ENCODE peak calls at places on chromosome 1, in six cellular contexts. S is CD4-positive, CD25-positive, alpha-beta regulatory T cell; H is body of pancreas; F is right lobe of liver; U is hepatocyte; Q is colonic mucosa. L is an unnamed sample. For H3K4me1, the result is how much of the 10 kb centered on the place peaks cover.

GRCh38 chr1:212683357-212683722 is 16.3 kb downstream of the BATF3 start:
- DNase-seq in F (no peak), U (no peak), H (no peak), S (no peak), Q (peak), L (no peak)

GRCh38 chr1:65167544-65167943 is 19.5 kb downstream of the AK4 start:
- DNase-seq in Q (no peak), S (no peak), H (no peak), U (no peak), F (no peak), L (no peak)

GRCh38 chr1:101309334-101310221 is 72.8 kb downstream of the S1PR1 start:
- DNase-seq in F (peak), S (peak), U (peak), Q (peak), H (peak), L (peak)

GRCh38 chr1:31522556-31522845 is 53.8 kb upstream of the TINAGL1 start:
- DNase-seq in H (no peak), Q (no peak), F (no peak), S (no peak), U (no peak), L (no peak)

GRCh38 chr1:39919545-39919944 is 17.8 kb upstream of the MYCL start:
- DNase-seq in Q (peak), S (no peak), U (peak), F (no peak), H (peak), L (no peak)

GRCh38 chr1:93180723-93181613 is at the start of gene CCDC18:
- DNase-seq in Q (no peak), U (no peak), F (no peak), H (no peak), S (peak), L (no peak)

GRCh38 chr1:41924911-41925310 is 6.2 kb upstream of the HIVEP3 start:
- DNase-seq in U (no peak), S (no peak), H (no peak), Q (no peak), F (no peak), L (no peak)

GRCh38 chr1:48869116-48869893 is 92.6 kb upstream of the BEND5 start:
- DNase-seq in H (no peak), Q (no peak), F (no peak), S (no peak), U (no peak), L (no peak)

GRCh38 chr1:167463055-167463454 is 55.3 kb downstream of the CD247 start:
- DNase-seq in F (no peak), U (no peak), S (no peak), H (no peak), Q (no peak), L (no peak)

GRCh38 chr1:107138166-107138565 is 2.7 kb upstream of the NTNG1 start:
- DNase-seq in U (no peak), H (no peak), S (no peak), F (no peak), Q (no peak), L (no peak)

GRCh38 chr1:229191066-229191674 is 79.7 kb upstream of the RAB4A start:
- DNase-seq in S (no peak), F (no peak), U (no peak), H (no peak), Q (no peak), L (no peak)

GRCh38 chr1:176884286-176884685 is 280.2 kb downstream of the ASTN1 start:
- DNase-seq in F (no peak), U (no peak), S (no peak), Q (no peak), H (no peak), L (no peak)

GRCh38 chr1:36307601-36308330 is 1.6 kb downstream of the SH3D21 start:
- DNase-seq in S (no peak), Q (no peak), H (no peak), F (no peak), U (no peak), L (no peak)

DNA sequence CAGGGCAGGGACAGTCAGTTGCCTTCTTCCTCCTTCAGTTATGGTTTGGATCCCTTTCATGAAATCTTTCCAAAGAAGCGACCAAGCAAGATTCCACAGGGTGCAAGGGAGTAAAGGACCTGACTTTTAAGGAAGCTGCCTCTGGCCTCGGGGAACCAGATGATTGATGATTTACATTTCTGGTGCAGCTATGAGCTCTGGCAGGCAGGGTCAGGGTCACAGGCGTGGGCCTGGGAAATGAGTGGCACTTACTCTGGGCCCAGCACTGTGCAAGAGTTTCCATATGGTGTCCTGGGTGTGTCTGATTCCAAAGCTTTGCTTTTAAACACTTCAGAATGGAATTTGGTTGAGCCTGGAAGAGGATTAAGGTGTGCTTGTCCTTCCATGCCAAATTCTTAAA is 7.2 kb upstream of the CRABP2 start:
- DNase-seq in Q (no peak), F (no peak), H (no peak), U (no peak), S (no peak), L (peak)
- H3K4me1 ChIP-seq in Q (under half), F (under half), H (under half), U (under half), S (under half), L (under half)

DNA sequence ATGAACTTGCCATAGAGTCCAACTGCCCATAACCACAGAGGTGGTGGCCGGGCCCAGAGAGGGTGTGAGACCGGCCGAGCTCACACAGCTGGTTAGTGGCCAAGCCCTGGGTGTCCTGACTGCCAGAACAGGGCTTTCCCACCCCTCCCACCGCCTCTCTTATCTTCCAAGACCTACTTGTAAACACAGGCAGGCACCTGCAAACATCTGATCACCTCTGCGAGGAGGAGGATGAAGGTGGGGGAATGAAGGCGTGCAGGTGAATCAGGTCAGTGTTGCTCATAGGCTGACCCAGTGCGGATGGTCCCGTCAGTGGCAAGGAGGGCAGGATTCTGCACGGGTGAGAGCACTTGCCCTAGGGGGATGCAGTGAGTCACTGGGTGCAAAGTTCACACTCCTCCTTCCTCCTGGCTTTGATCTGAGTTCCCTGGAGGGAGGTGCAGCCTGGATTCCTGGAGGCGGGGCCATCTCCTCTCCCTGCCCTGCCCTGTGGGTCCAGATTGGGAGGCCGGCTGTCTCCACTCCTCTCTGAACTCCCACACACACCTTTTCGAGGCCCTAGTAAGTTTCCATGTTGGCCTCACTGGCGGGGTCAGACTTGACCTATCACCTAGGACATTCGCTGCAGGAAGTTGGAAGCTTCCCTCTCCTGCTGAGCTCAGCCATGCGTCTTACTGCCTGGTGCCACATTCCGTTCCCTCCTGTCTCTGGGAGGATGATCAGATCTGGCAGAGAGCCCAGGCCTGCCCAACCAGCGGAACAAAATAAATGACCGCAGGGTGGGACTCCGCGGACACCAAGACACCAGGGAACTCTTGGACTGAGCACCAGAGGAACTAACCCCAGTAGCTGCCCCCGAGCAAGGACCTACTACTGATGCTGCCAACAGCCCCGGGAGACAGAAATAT is 7.3 kb downstream of the UQCRHL start:
- DNase-seq in H (peak), S (no peak), U (peak), F (peak), Q (peak), L (peak)
- H3K4me3 ChIP-seq in H (no peak), S (no peak), U (no peak), F (peak), Q (no peak), L (no peak)

DNA sequence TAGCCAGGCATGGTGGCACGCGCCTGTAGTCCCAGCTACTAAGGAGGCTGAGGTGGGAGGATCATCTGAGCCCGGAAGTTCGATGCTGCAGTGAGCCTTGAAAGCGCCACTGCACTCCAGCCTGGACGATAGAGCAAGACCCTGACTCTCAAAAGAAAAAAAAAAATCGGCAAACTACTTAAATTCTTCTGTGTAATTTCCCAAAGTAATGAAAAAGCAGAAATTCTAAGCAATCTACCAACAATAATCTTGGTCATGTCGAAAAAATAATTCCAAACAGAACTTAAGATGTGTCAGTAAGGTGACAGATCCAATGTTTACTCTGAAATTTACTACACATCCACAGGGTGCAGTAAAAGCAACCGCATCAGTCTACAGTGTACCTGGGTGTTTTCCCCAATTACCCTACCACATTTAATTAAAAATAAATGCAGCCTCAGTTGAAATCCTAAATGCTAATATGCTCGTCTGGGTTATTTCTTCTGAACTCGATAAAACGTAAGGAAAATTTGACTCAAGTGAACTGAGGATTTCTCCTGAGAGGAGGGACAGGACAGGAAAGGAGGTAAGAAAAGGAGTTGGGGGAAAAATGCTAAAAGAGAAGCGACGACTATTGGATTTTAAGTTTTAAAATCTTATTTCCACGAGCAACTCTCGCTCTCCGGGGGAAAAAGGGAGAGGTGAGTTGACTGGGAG is 801 bp downstream of the EPRS1 start:
- DNase-seq in H (no peak), Q (peak), F (no peak), U (peak), S (no peak), L (no peak)
- H3K27ac ChIP-seq in H (peak), Q (peak), F (peak), U (peak), S (peak), L (peak)

DNA sequence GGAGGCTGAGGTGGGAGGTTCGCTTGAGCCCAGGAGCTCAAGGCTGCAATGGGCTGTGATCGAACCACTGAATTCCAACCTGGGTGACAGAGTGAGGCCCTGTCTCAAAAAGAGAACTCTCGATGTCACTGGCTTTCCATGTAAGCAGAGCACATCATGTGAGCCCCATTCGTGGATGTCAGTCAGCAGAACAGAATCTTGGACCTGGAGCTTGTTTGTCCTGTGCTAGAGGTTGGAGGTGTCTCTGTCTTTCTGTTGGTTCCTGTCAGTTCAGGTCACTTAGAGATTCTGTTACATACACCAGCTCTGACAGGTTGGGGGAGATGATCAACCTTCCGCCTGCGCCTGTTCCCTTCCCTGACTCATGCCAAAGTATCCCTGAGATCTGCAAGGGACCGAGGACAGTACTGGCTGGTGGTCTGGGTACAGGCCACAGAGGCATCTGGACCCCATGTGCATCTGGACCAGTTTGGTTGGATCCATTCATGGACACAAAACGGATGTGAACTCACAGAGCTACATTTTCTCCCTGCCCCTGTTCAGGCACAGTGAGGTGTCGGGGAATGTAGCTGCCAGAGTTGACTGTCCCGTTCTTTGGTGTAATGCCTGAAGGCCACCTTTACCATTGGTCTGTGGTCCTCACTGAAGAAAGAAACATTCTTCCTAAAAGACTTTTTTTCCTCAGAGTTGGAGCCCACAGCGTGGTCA is 10.0 kb downstream of the ARF1 start:
- DNase-seq in S (no peak), U (no peak), F (no peak), H (no peak), Q (no peak), L (peak)
- H3K4me1 ChIP-seq in S (half or more), U (under half), F (under half), H (half or more), Q (under half), L (half or more)

GRCh38 chr1:87129606-87130005 is 199.1 kb upstream of the LMO4 start:
- DNase-seq in H (no peak), Q (no peak), F (no peak), S (no peak), U (no peak), L (peak)
- H3K4me3 ChIP-seq in H (no peak), Q (no peak), F (no peak), S (no peak), U (no peak), L (peak)

GRCh38 chr1:197083474-197083873 is 16.4 kb upstream of the F13B start:
- DNase-seq in U (no peak), F (no peak), S (no peak), Q (no peak), H (no peak), L (no peak)

GRCh38 chr1:197076585-197076984 is 9.5 kb upstream of the F13B start:
- DNase-seq in U (no peak), H (no peak), Q (no peak), F (no peak), S (no peak), L (no peak)

GRCh38 chr1:197080323-197080722 is 13.3 kb upstream of the F13B start:
- DNase-seq in H (no peak), S (no peak), Q (no peak), F (no peak), U (no peak), L (no peak)

GRCh38 chr1:197081117-197081753 is 14.2 kb upstream of the F13B start:
- DNase-seq in U (no peak), H (no peak), F (no peak), S (no peak), Q (no peak), L (no peak)
- H3K27ac ChIP-seq in U (no peak), H (no peak), F (no peak), S (no peak), Q (no peak), L (no peak)

DNA sequence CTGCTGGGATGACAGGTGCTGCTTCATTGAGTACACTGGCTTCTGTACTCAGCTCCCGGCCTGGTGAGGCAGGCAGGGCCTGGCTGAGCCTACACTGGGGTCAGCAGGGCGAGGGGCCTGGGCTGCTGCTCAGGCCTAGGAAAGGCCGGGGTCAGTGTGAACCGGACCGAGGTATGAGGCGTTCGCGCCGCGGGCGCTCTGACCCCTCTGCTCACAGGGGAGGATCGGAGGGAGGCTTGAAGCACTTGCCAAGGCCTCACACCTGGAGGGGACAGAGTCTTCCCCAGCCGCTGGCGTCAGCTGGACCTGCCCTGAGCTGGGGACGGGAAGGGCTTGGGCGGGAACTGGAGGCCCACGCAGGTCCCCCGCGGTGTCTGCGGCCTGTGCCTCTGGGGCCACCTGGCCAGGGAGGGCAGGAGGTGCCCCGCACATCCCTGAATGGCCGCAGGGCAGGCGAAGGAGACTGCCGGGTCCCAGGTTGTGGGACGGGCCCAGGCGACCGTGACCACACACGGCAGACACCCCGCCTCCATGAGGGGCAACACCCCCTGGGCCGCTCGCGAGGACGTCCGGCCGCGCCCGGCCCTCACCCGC is 466 bp downstream of the PEX10 start:
- DNase-seq in F (peak), S (no peak), U (no peak), Q (no peak), H (peak), L (no peak)
- H3K4me1 ChIP-seq in F (under half), S (half or more), U (under half), Q (under half), H (under half), L (under half)